ENCODE peak calls at places on chromosomes 6 and 20, in seven cellular contexts. One of them, this sample, is unnamed.

GRCh38 chr6:167130712-167131684 is 8.1 kb downstream of the CCR6 start:
- DNase-seq in CD8-positive, alpha-beta T cell: no peak
- DNase-seq in SJSA1: no peak
- DNase-seq in stimulated activated CD4-positive, alpha-beta T cell treated with anti-CD3 and anti-CD28 coated beads, Interleukin-12 subunit alpha, Interleukin-12 subunit beta, amount 100 ng/mL, for 48 hours: no peak
- DNase-seq in GM13977: peak; percentile 73
- DNase-seq in Right ventricle myocardium superior: no peak
- DNase-seq in NCI-H2171: no peak
- DNase-seq in this sample: no peak

GRCh38 chr6:32980488-32981038 is 12.2 kb downstream of the BRD2 start:
- DNase-seq in CD8-positive, alpha-beta T cell: no peak
- DNase-seq in SJSA1: no peak
- DNase-seq in stimulated activated CD4-positive, alpha-beta T cell treated with anti-CD3 and anti-CD28 coated beads, Interleukin-12 subunit alpha, Interleukin-12 subunit beta, amount 100 ng/mL, for 48 hours: no peak
- DNase-seq in GM13977: no peak
- DNase-seq in Right ventricle myocardium superior: no peak
- DNase-seq in NCI-H2171: no peak
- DNase-seq in this sample: no peak

GRCh38 chr6:53009511-53009910 is 14.4 kb upstream of the GSTA4 start:
- DNase-seq in CD8-positive, alpha-beta T cell: no peak
- DNase-seq in SJSA1: no peak
- DNase-seq in stimulated activated CD4-positive, alpha-beta T cell treated with anti-CD3 and anti-CD28 coated beads, Interleukin-12 subunit alpha, Interleukin-12 subunit beta, amount 100 ng/mL, for 48 hours: no peak
- DNase-seq in GM13977: no peak
- DNase-seq in Right ventricle myocardium superior: no peak
- DNase-seq in NCI-H2171: no peak
- DNase-seq in this sample: no peak

GRCh38 chr6:56628105-56628504 is 14.6 kb downstream of the DST start:
- DNase-seq in CD8-positive, alpha-beta T cell: no peak
- DNase-seq in SJSA1: no peak
- DNase-seq in stimulated activated CD4-positive, alpha-beta T cell treated with anti-CD3 and anti-CD28 coated beads, Interleukin-12 subunit alpha, Interleukin-12 subunit beta, amount 100 ng/mL, for 48 hours: no peak
- DNase-seq in GM13977: no peak
- DNase-seq in Right ventricle myocardium superior: no peak
- DNase-seq in NCI-H2171: no peak
- DNase-seq in this sample: no peak

GRCh38 chr6:45074423-45074822 is 253.7 kb upstream of the RUNX2 start:
- DNase-seq in CD8-positive, alpha-beta T cell: no peak
- DNase-seq in SJSA1: no peak
- DNase-seq in stimulated activated CD4-positive, alpha-beta T cell treated with anti-CD3 and anti-CD28 coated beads, Interleukin-12 subunit alpha, Interleukin-12 subunit beta, amount 100 ng/mL, for 48 hours: no peak
- DNase-seq in GM13977: no peak
- DNase-seq in Right ventricle myocardium superior: no peak
- DNase-seq in NCI-H2171: no peak
- DNase-seq in this sample: no peak

GRCh38 chr6:7866531-7866930 is 44.1 kb downstream of the TXNDC5 start:
- DNase-seq in CD8-positive, alpha-beta T cell: no peak
- DNase-seq in SJSA1: no peak
- DNase-seq in stimulated activated CD4-positive, alpha-beta T cell treated with anti-CD3 and anti-CD28 coated beads, Interleukin-12 subunit alpha, Interleukin-12 subunit beta, amount 100 ng/mL, for 48 hours: no peak
- DNase-seq in GM13977: no peak
- DNase-seq in Right ventricle myocardium superior: no peak
- DNase-seq in NCI-H2171: no peak
- DNase-seq in this sample: no peak

GRCh38 chr20:41138527-41139226 is 1.3 kb downstream of the PLCG1 start:
- DNase-seq in CD8-positive, alpha-beta T cell: peak; percentile 35
- DNase-seq in SJSA1: no peak
- DNase-seq in stimulated activated CD4-positive, alpha-beta T cell treated with anti-CD3 and anti-CD28 coated beads, Interleukin-12 subunit alpha, Interleukin-12 subunit beta, amount 100 ng/mL, for 48 hours: no peak
- DNase-seq in GM13977: peak; percentile 46
- DNase-seq in Right ventricle myocardium superior: no peak
- DNase-seq in NCI-H2171: no peak
- DNase-seq in this sample: peak; percentile 49

GRCh38 chr20:36063916-36064660 is 90.5 kb upstream of the EPB41L1 start:
- DNase-seq in CD8-positive, alpha-beta T cell: no peak
- DNase-seq in SJSA1: no peak
- DNase-seq in stimulated activated CD4-positive, alpha-beta T cell treated with anti-CD3 and anti-CD28 coated beads, Interleukin-12 subunit alpha, Interleukin-12 subunit beta, amount 100 ng/mL, for 48 hours: no peak
- DNase-seq in GM13977: no peak
- DNase-seq in Right ventricle myocardium superior: no peak
- DNase-seq in NCI-H2171: no peak
- DNase-seq in this sample: no peak

This sample was measured in GM12865.